ENCODE peak calls at places on chromosomes 6 and 20, in six cellular contexts. R, Y, Z, V, P and L are unnamed samples. For H3K4me1 and H3K36me3, the result is how much of the 10 kb centered on the place peaks cover.

GRCh38 chr20:37095108-37095608 is 639 bp downstream of the RBL1 start:
- DNase-seq in R (no peak), Y (peak), Z (no peak), V (no peak), P (no peak), L (peak)

GRCh38 chr20:59728722-59729430 is 124.5 kb downstream of the PHACTR3 start:
- DNase-seq in R (no peak), Y (no peak), Z (no peak), V (no peak), P (no peak), L (no peak)

GRCh38 chr20:47113362-47114118 is 218.9 kb downstream of the EYA2 start:
- DNase-seq in R (no peak), Y (peak), Z (no peak), V (no peak), P (no peak), L (no peak)

GRCh38 chr20:63978319-63979220 is 872 bp downstream of the SAMD10 start:
- DNase-seq in R (peak), Y (peak), Z (peak), V (peak), P (peak), L (peak)

GRCh38 chr20:25053207-25054132 is 4.5 kb downstream of the ACSS1 start:
- DNase-seq in R (peak), Y (peak), Z (no peak), V (peak), P (no peak), L (no peak)

GRCh38 chr20:61912665-61913422 is 152.8 kb downstream of the TAF4 start:
- DNase-seq in R (no peak), Y (no peak), Z (no peak), V (no peak), P (peak), L (no peak)

GRCh38 chr6:40165036-40165709 is 230.9 kb upstream of the MOCS1 start:
- DNase-seq in R (no peak), Y (no peak), Z (no peak), V (no peak), P (no peak), L (no peak)

GRCh38 chr20:24917797-24918578 is 31.1 kb upstream of the CST7 start:
- DNase-seq in R (peak), Y (peak), Z (peak), V (peak), P (peak), L (no peak)

GRCh38 chr6:159842035-159842434 is 42.0 kb downstream of the PNLDC1 start:
- DNase-seq in R (no peak), Y (peak), Z (no peak), V (no peak), P (no peak), L (no peak)

GRCh38 chr6:100296810-100297544 is 167.7 kb downstream of the SIM1 start:
- DNase-seq in R (no peak), Y (peak), Z (peak), V (no peak), P (no peak), L (no peak)

GRCh38 chr20:41854765-41855164 is 236.6 kb upstream of the CHD6 start:
- DNase-seq in R (no peak), Y (peak), Z (no peak), V (no peak), P (no peak), L (no peak)

GRCh38 chr6:142945446-142946180 is 637 bp upstream of the HIVEP2 start:
- DNase-seq in R (no peak), Y (peak), Z (peak), V (peak), P (peak), L (peak)

GRCh38 chr6:25488156-25488555 is 163.9 kb upstream of the SCGN start:
- DNase-seq in R (no peak), Y (no peak), Z (no peak), V (no peak), P (no peak), L (no peak)

GRCh38 chr20:25052255-25053206 is 5.4 kb downstream of the ACSS1 start:
- DNase-seq in R (peak), Y (peak), Z (no peak), V (peak), P (no peak), L (no peak)

GRCh38 chr6:38346291-38347079 is 293.2 kb downstream of the BTBD9 start:
- DNase-seq in R (no peak), Y (peak), Z (no peak), V (no peak), P (no peak), L (no peak)

GRCh38 chr6:24145690-24146131 is 19.7 kb downstream of the NRSN1 start:
- DNase-seq in R (no peak), Y (no peak), Z (no peak), V (no peak), P (no peak), L (no peak)

GRCh38 chr6:75748743-75749538 is at the start of gene MYO6:
- DNase-seq in R (peak), Y (peak), Z (peak), V (peak), P (peak), L (peak)

GRCh38 chr20:37651932-37652331 is 41.9 kb upstream of the CTNNBL1 start:
- DNase-seq in R (no peak), Y (no peak), Z (peak), V (peak), P (no peak), L (no peak)

GRCh38 chr6:132995432-132995831 is 181.1 kb downstream of the RPS12 start:
- DNase-seq in R (no peak), Y (no peak), Z (no peak), V (no peak), P (no peak), L (no peak)

GRCh38 chr6:124535746-124536145 is 426.5 kb upstream of the RNF217 start:
- DNase-seq in R (peak), Y (no peak), Z (peak), V (no peak), P (no peak), L (no peak)

GRCh38 chr6:139262519-139263300 is 29.1 kb downstream of the TXLNB start:
- DNase-seq in R (no peak), Y (peak), Z (no peak), V (no peak), P (no peak), L (no peak)

GRCh38 chr20:13220194-13220856 is 749 bp upstream of the ISM1 start:
- DNase-seq in R (peak), Y (peak), Z (peak), V (peak), P (peak), L (no peak)

GRCh38 chr6:80331522-80331921 is 225.1 kb downstream of the BCKDHB start:
- DNase-seq in R (no peak), Y (no peak), Z (no peak), V (no peak), P (no peak), L (no peak)

GRCh38 chr6:55014321-55015088 is 159.8 kb upstream of the HCRTR2 start:
- DNase-seq in R (no peak), Y (peak), Z (no peak), V (no peak), P (no peak), L (no peak)

GRCh38 chr20:539848-540247 is 3.7 kb downstream of the CSNK2A1 start:
- DNase-seq in R (no peak), Y (peak), Z (no peak), V (no peak), P (no peak), L (no peak)
- H3K4me1 ChIP-seq in R (under half), Y (under half), Z (under half), V (half or more), P (half or more), L (under half)

GRCh38 chr6:13425971-13426931 is 61.1 kb downstream of the GFOD1 start:
- DNase-seq in R (no peak), Y (peak), Z (peak), V (no peak), P (peak), L (no peak)
- H3K27ac ChIP-seq in R (no peak), Y (no peak), Z (no peak), V (peak), P (peak), L (no peak)

DNA sequence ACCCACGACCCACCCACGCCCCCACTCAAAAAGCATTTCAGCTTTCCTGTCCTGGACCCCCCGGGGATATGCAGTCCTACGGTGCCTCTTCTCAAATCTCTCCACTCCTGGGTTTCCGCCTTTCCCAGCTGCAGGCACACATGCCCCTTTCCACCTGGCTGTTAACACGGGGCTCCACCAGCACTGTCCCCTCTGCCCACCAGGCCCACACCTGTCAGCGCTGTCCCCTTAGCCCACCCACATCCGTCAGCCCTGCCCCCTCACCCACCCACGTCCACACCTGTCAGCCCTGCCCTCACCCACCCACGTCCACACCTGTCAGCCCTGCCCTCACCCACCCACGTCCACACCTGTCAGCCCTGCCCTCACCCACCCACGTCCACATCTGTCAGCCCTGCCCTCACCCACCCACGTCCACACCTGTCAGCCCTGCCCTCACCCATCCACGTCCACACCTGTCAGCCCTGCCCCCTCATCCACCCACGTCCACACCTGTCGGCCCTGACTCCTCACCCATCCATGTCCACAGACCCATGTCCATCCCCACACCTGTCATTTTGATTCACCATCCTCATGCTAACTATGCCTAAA is 11.6 kb downstream of the RNASET2 start:
- DNase-seq in R (no peak), Y (no peak), Z (no peak), V (no peak), P (no peak), L (no peak)
- H3K36me3 ChIP-seq in R (under half), Y (under half), Z (under half), V (half or more), P (under half), L (half or more)

GRCh38 chr6:37208793-37209192 is 38.8 kb downstream of the PIM1 start:
- DNase-seq in R (no peak), Y (no peak), Z (no peak), V (no peak), P (no peak), L (no peak)
- H3K4me1 ChIP-seq in R (under half), Y (under half), Z (under half), V (under half), P (under half), L (under half)

GRCh38 chr20:20743511-20744169 is 31.2 kb upstream of the RALGAPA2 start:
- DNase-seq in R (peak), Y (no peak), Z (no peak), V (peak), P (peak), L (no peak)

GRCh38 chr20:20737158-20737557 is 24.7 kb upstream of the RALGAPA2 start:
- DNase-seq in R (no peak), Y (no peak), Z (no peak), V (no peak), P (no peak), L (no peak)

GRCh38 chr20:20744170-20744725 is 31.8 kb upstream of the RALGAPA2 start:
- DNase-seq in R (no peak), Y (no peak), Z (no peak), V (no peak), P (no peak), L (no peak)

GRCh38 chr20:20741067-20742045 is 28.9 kb upstream of the RALGAPA2 start:
- DNase-seq in R (no peak), Y (no peak), Z (no peak), V (peak), P (no peak), L (no peak)

DNA sequence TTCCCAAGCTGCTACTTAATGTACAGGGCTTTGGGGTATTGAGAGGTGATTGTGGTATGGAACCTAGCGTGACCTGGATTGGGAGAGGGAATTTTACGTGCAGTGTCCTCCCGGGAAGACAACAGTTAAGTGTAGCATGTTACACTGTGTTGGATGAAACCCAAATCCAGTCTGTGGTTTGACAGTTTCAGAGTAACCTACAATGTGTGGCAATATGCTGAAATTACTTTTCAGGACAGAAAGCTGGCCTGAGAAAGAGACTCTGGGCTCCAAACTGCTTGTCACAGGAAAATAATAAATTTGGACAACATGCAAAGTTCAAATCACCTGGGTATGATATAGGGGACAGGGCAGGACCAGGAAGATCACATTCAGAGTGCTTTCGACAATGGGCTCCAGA is 28.2 kb upstream of the RALGAPA2 start:
- DNase-seq in R (no peak), Y (no peak), Z (no peak), V (no peak), P (no peak), L (no peak)
- H3K27ac ChIP-seq in R (no peak), Y (no peak), Z (no peak), V (no peak), P (no peak), L (no peak)

GRCh38 chr20:53570446-53571276 is 23.0 kb downstream of the ZNF217 start:
- DNase-seq in R (no peak), Y (no peak), Z (no peak), V (peak), P (no peak), L (no peak)

GRCh38 chr20:53569606-53570307 is 23.9 kb downstream of the ZNF217 start:
- DNase-seq in R (no peak), Y (no peak), Z (no peak), V (peak), P (no peak), L (no peak)

GRCh38 chr20:53574259-53574789 is 19.3 kb downstream of the ZNF217 start:
- DNase-seq in R (no peak), Y (no peak), Z (no peak), V (peak), P (no peak), L (no peak)

GRCh38 chr20:53569005-53569404 is 24.6 kb downstream of the ZNF217 start:
- DNase-seq in R (no peak), Y (no peak), Z (no peak), V (no peak), P (no peak), L (no peak)

DNA sequence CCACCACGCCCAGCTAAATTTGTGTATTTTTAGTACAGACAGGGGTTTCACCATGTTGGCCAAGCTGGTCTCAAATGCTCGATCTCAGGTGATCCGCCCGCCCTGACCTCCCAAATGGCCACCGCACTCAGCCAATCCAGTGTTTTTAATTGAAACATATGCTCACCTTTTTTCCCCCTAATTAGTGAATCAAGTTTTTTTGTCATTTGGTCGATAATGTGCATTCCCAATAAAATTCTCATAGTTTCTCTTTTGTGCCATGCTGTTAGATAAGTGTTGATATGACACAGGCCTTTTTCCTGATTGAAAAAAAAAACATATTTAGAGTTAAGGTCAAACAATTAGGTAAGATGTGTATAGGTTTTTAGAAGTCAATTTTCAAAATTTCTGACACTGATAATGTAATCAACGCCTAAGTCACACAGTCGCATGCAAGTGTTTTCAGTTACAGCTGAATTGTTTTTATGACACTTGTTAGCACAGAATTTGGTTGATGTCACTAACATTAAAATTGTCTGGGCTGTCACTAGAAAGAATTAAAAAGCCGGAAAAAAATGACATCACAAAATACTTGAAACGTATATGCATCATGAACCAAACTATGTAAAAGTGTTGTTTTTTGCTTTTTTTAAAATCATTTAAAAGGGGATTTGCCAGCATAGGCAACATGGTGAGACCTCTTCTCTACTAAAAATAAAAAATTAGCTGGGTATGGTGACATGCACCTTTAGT is 21.9 kb downstream of the ZNF217 start:
- DNase-seq in R (no peak), Y (no peak), Z (no peak), V (no peak), P (no peak), L (no peak)
- H3K36me3 ChIP-seq in R (under half), Y (half or more), Z (half or more), V (half or more), P (under half), L (half or more)

GRCh38 chr20:5120189-5120484 is 379 bp upstream of the PCNA start:
- DNase-seq in R (no peak), Y (no peak), Z (no peak), V (no peak), P (no peak), L (no peak)

GRCh38 chr20:5116875-5117274 is 2.9 kb downstream of the PCNA start:
- DNase-seq in R (no peak), Y (no peak), Z (no peak), V (no peak), P (no peak), L (no peak)

GRCh38 chr20:5118220-5119142 is 1.3 kb downstream of the PCNA start:
- DNase-seq in R (no peak), Y (peak), Z (no peak), V (no peak), P (no peak), L (no peak)

GRCh38 chr20:5119435-5120188 is at the start of gene PCNA:
- DNase-seq in R (peak), Y (peak), Z (peak), V (peak), P (peak), L (peak)

GRCh38 chr20:5119143-5119434 is 669 bp downstream of the PCNA start:
- DNase-seq in R (no peak), Y (no peak), Z (no peak), V (no peak), P (no peak), L (no peak)
- H3K4me1 ChIP-seq in R (under half), Y (under half), Z (under half), V (under half), P (under half), L (under half)

GRCh38 chr6:14950103-14950969 is 295.5 kb upstream of the JARID2 start:
- DNase-seq in R (no peak), Y (no peak), Z (no peak), V (no peak), P (no peak), L (no peak)
- H3K27ac ChIP-seq in R (no peak), Y (no peak), Z (no peak), V (no peak), P (no peak), L (no peak)

GRCh38 chr6:152351742-152352141 is 285.4 kb downstream of the SYNE1 start:
- DNase-seq in R (no peak), Y (no peak), Z (no peak), V (no peak), P (no peak), L (no peak)
- H3K36me3 ChIP-seq in R (under half), Y (half or more), Z (under half), V (half or more), P (under half), L (under half)

GRCh38 chr6:42032366-42032765 is 18.0 kb upstream of the TAF8 start:
- DNase-seq in R (no peak), Y (no peak), Z (no peak), V (no peak), P (no peak), L (no peak)
- H3K4me1 ChIP-seq in R (under half), Y (under half), Z (under half), V (under half), P (under half), L (half or more)